ENCODE peak calls at places on chromosomes 12 and 14, in nine cellular contexts. H, B, T, V, R, K, N, J and O are unnamed samples.

GRCh38 chr12:131903270-131904255 is 9.1 kb downstream of the ULK1 start:
- DNase-seq in H (no peak), N (no peak), R (no peak), B (no peak), J (no peak), V (no peak), T (no peak), K (no peak), O (no peak)

GRCh38 chr12:48191096-48191495 is 7.7 kb downstream of the CCDC184 start:
- DNase-seq in K (no peak), B (no peak), H (no peak), V (no peak), T (no peak), J (no peak), R (no peak), N (no peak), O (no peak)

GRCh38 chr12:49489720-49490119 is 49.1 kb upstream of the KCNH3 start:
- DNase-seq in V (no peak), K (no peak), H (no peak), J (no peak), T (no peak), R (no peak), B (peak), N (peak), O (peak)

GRCh38 chr12:67710582-67710981 is 62.0 kb downstream of the DYRK2 start:
- DNase-seq in J (peak), N (no peak), H (no peak), B (no peak), R (no peak), K (no peak), T (peak), V (no peak), O (peak)

GRCh38 chr12:27595231-27595642 is 71.2 kb downstream of the PPFIBP1 start:
- DNase-seq in R (peak), T (peak), V (peak), B (no peak), K (no peak), J (peak), H (no peak), N (peak), O (peak)

GRCh38 chr12:75818863-75819262 is 212.7 kb downstream of the PHLDA1 start:
- DNase-seq in H (no peak), R (no peak), J (peak), B (no peak), T (no peak), V (no peak), N (no peak), K (no peak), O (peak)

GRCh38 chr12:57604454-57605307 is at the start of gene DTX3:
- DNase-seq in B (peak), K (peak), T (no peak), J (peak), H (peak), R (no peak), V (no peak), N (no peak), O (no peak)

GRCh38 chr14:28707814-28708213 is 58.8 kb upstream of the FOXG1 start:
- DNase-seq in N (peak), H (no peak), B (peak), J (no peak), R (peak), T (peak), K (no peak), V (no peak), O (peak)

GRCh38 chr12:54125950-54126695 is 62.7 kb downstream of the SMUG1 start:
- DNase-seq in N (no peak), H (peak), R (no peak), J (peak), V (no peak), T (no peak), B (no peak), K (no peak), O (no peak)